ENCODE peak calls at places on chromosomes 12 and 14, in four cellular contexts. T is BE2C, I is left ventricle myocardium inferior, H is pancreas. C is an unnamed sample.

GRCh38 chr14:58969951-58970751 is 218.3 kb upstream of the DAAM1 start:
- DNase-seq in T (no peak), H (peak; percentile 39), I (no peak), C (no peak)

GRCh38 chr12:55720071-55720564 is at the start of gene RDH5:
- DNase-seq in H (peak; percentile 74), I (peak; percentile 69), T (no peak), C (peak; percentile 80)

GRCh38 chr14:96309128-96309906 is 53.3 kb downstream of the BDKRB1 start:
- DNase-seq in I (no peak), T (no peak), H (peak; percentile 33), C (no peak)

GRCh38 chr12:66048843-66049537 is 81.6 kb downstream of the LLPH start:
- DNase-seq in H (no peak), I (no peak), T (no peak), C (no peak)

GRCh38 chr12:132597333-132598283 is 12.8 kb downstream of the LRCOL1 start:
- DNase-seq in H (no peak), I (no peak), T (peak; percentile 71), C (no peak)

GRCh38 chr12:65940744-65941143 is 116.5 kb downstream of the HMGA2 start:
- DNase-seq in I (no peak), H (no peak), T (no peak), C (no peak)

GRCh38 chr12:49525942-49526341 is 12.9 kb upstream of the KCNH3 start:
- DNase-seq in T (no peak), I (no peak), H (no peak), C (no peak)

GRCh38 chr14:95256011-95256775 is 63.5 kb downstream of the CLMN start:
- DNase-seq in I (no peak), H (no peak), T (no peak), C (no peak)

GRCh38 chr14:101220921-101221510 is 317.5 kb upstream of the RTL1 start:
- DNase-seq in H (no peak), I (no peak), T (no peak), C (no peak)

GRCh38 chr12:15532364-15532977 is 210.2 kb downstream of the PTPRO start:
- DNase-seq in T (peak; percentile 29), I (no peak), H (no peak), C (no peak)

GRCh38 chr14:50067723-50068495 is 48.5 kb downstream of the VCPKMT start:
- DNase-seq in H (peak; percentile 49), T (no peak), I (no peak), C (no peak)

GRCh38 chr12:53229454-53229853 is 2.6 kb downstream of the RARG start:
- DNase-seq in T (no peak), I (no peak), H (no peak), C (no peak)

GRCh38 chr12:48296586-48297396 is 53.9 kb downstream of the ZNF641 start:
- DNase-seq in H (peak; percentile 84), T (peak; percentile 30), I (peak; percentile 79), C (peak; percentile 77)

GRCh38 chr14:104867371-104868059 is 2.4 kb downstream of the CEP170B start:
- DNase-seq in I (peak; percentile 11), H (peak; percentile 12), T (no peak), C (no peak)

GRCh38 chr12:104336115-104336514 is 32.6 kb downstream of the EID3 start:
- DNase-seq in H (no peak), T (no peak), I (no peak), C (no peak)
- H3K4me1 ChIP-seq in H (no peaks in the 10 kb centered on the region), T (no peaks in the 10 kb centered on the region), I (peaks cover 19% of the 10 kb centered on the region), C (no peaks in the 10 kb centered on the region)

GRCh38 chr12:56885316-56885715 is 48.9 kb downstream of the SDR9C7 start:
- DNase-seq in T (no peak), H (no peak), I (no peak), C (no peak)
- H3K4me1 ChIP-seq in T (no peaks in the 10 kb centered on the region), H (no peaks in the 10 kb centered on the region), I (no peaks in the 10 kb centered on the region), C (no peaks in the 10 kb centered on the region)

GRCh38 chr12:1551496-1551895 is 42.9 kb downstream of the FBXL14 start:
- DNase-seq in I (no peak), H (no peak), T (no peak), C (no peak)

GRCh38 chr12:1542599-1542998 is 51.8 kb downstream of the FBXL14 start:
- DNase-seq in H (no peak), I (no peak), T (no peak), C (no peak)

GRCh38 chr12:1552171-1552570 is 42.2 kb downstream of the FBXL14 start:
- DNase-seq in H (no peak), I (no peak), T (no peak), C (no peak)

GRCh38 chr12:1544991-1545700 is 49.2 kb downstream of the FBXL14 start:
- DNase-seq in T (no peak), H (no peak), I (peak; percentile 20), C (no peak)

GRCh38 chr12:1546931-1547640 is 47.3 kb downstream of the FBXL14 start:
- DNase-seq in T (no peak), I (no peak), H (no peak), C (no peak)
- H3K4me1 ChIP-seq in T (no peaks in the 10 kb centered on the region), I (no peaks in the 10 kb centered on the region), H (no peaks in the 10 kb centered on the region), C (no peaks in the 10 kb centered on the region)

DNA sequence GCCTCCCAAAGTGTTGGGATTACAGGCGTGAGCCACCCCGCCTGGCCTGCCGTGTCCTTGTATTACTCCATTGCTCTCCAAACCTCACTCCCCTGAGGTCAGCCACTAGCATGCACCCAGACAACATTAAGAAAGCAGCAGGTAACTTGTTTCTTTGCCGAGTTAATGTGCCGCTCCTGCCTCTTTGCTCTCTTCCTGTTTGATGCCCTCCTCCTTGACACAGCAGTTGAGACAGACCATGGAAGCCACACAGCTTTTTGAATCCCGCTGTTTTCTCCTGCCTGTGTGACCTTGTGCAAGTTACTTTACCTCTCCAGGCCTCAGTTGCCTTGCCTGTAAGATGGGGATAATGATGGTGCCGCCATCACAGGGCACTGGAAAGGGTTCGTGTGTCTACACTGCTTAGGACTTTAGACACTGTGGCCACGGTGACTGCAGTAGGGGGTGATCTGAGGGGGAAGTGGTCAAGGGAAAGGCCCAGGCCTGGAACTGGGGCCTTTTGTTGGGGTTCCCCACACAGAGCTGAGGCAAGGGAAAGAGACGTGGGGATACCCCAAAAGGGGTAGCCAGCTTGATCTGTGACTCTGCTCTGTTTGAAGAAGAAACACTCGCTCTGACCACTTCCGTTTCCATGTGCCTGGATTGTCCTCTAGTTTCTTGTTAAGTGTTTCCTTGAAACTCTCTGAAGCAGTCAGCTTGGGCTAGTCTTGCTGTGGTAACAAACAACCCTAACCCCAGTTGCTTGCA is 69.3 kb downstream of the RIN3 start:
- DNase-seq in T (no peak), H (no peak), I (no peak), C (no peak)
- H3K4me1 ChIP-seq in T (no peaks in the 10 kb centered on the region), H (no peaks in the 10 kb centered on the region), I (peaks cover 35% of the 10 kb centered on the region), C (peaks cover 11% of the 10 kb centered on the region)

C was measured in uterus.